ENCODE peak calls at places on chromosomes 11 and 22, in four cellular contexts. A, X, R and N are unnamed samples.

GRCh38 chr11:58301576-58301975 is 33.5 kb upstream of the OR10W1 start:
- DNase-seq in A (no peak), X (no peak), R (no peak), N (no peak)

GRCh38 chr22:46070722-46071450 is 79.4 kb upstream of the PPARA start:
- DNase-seq in A (no peak), X (no peak), R (no peak), N (peak)

GRCh38 chr11:61080526-61080925 is 21.8 kb upstream of the CD5 start:
- DNase-seq in A (no peak), X (no peak), R (no peak), N (no peak)

GRCh38 chr11:77377734-77378133 is 76.2 kb upstream of the GDPD4 start:
- DNase-seq in A (no peak), X (no peak), R (no peak), N (no peak)

GRCh38 chr11:73012121-73012863 is 129.8 kb downstream of the FCHSD2 start:
- DNase-seq in A (no peak), X (no peak), R (no peak), N (no peak)

GRCh38 chr11:11450744-11451362 is 97.8 kb upstream of the CSNK2A3 start:
- DNase-seq in A (no peak), X (no peak), R (no peak), N (no peak)

GRCh38 chr22:32754413-32755041 is 47.0 kb upstream of the TIMP3 start:
- DNase-seq in A (no peak), X (no peak), R (peak), N (no peak)

GRCh38 chr11:24093410-24093809 is 403.4 kb upstream of the LUZP2 start:
- DNase-seq in A (no peak), X (no peak), R (no peak), N (no peak)

GRCh38 chr11:113241190-113242051 is 73.0 kb upstream of the TTC12 start:
- DNase-seq in A (no peak), X (no peak), R (no peak), N (no peak)

GRCh38 chr22:37469416-37470086 is 16.6 kb downstream of the MFNG start:
- DNase-seq in A (no peak), X (no peak), R (no peak), N (no peak)

GRCh38 chr22:20183823-20184222 is 33.0 kb upstream of the CCDC188 start:
- DNase-seq in A (no peak), X (no peak), R (no peak), N (no peak)

GRCh38 chr11:106076421-106076922 is 675 bp downstream of the KBTBD3 start:
- DNase-seq in A (no peak), X (no peak), R (no peak), N (no peak)

GRCh38 chr11:45887587-45887986 is 2.1 kb downstream of the MAPK8IP1 start:
- DNase-seq in A (no peak), X (no peak), R (no peak), N (no peak)

GRCh38 chr11:69009441-69010211 is 3.4 kb downstream of the MRGPRF start:
- DNase-seq in A (no peak), X (no peak), R (no peak), N (no peak)

GRCh38 chr11:77813256-77813655 is 7.3 kb downstream of the RSF1 start:
- DNase-seq in A (no peak), X (no peak), R (no peak), N (no peak)

GRCh38 chr22:25177226-25177625 is 22.4 kb upstream of the CRYBB3 start:
- DNase-seq in A (no peak), X (no peak), R (no peak), N (no peak)

GRCh38 chr11:128625766-128626165 is 38.4 kb upstream of the ETS1 start:
- DNase-seq in A (no peak), X (no peak), R (no peak), N (no peak)

GRCh38 chr22:22348127-22348814 is 103.7 kb downstream of the VPREB1 start:
- DNase-seq in A (no peak), X (no peak), R (peak), N (peak)

GRCh38 chr11:1542267-1542666 is 29.8 kb downstream of the DUSP8 start:
- DNase-seq in A (no peak), X (no peak), R (no peak), N (no peak)

GRCh38 chr11:69662021-69662698 is 13.0 kb downstream of the LTO1 start:
- DNase-seq in A (no peak), X (no peak), R (no peak), N (peak)

GRCh38 chr11:107999759-108000455 is 8.8 kb upstream of the CUL5 start:
- DNase-seq in A (peak), X (peak), R (peak), N (peak)

GRCh38 chr11:57213282-57214086 is 23.6 kb downstream of the APLNR start:
- DNase-seq in A (no peak), X (no peak), R (no peak), N (peak)

GRCh38 chr11:134636071-134636470 is 224.0 kb upstream of the B3GAT1 start:
- DNase-seq in A (no peak), X (no peak), R (no peak), N (no peak)

GRCh38 chr22:50361222-50361621 is 18.1 kb downstream of the PPP6R2 start:
- DNase-seq in A (no peak), X (no peak), R (no peak), N (no peak)

GRCh38 chr11:70397336-70397982 is 870 bp upstream of the CTTN start:
- DNase-seq in A (no peak), X (no peak), R (peak), N (peak)

GRCh38 chr11:93751001-93751400 is 9.5 kb downstream of the C11orf54 start:
- DNase-seq in A (no peak), X (no peak), R (no peak), N (no peak)

GRCh38 chr22:45537734-45538181 is 35.1 kb downstream of the FBLN1 start:
- DNase-seq in A (no peak), X (no peak), R (no peak), N (no peak)

GRCh38 chr11:4560462-4560861 is 15.5 kb downstream of the OR52M1 start:
- DNase-seq in A (no peak), X (no peak), R (no peak), N (no peak)

GRCh38 chr11:13337986-13338436 is 60.4 kb downstream of the BMAL1 start:
- DNase-seq in A (no peak), X (no peak), R (no peak), N (no peak)

GRCh38 chr11:5291207-5291838 is 10.4 kb downstream of the OR51B4 start:
- DNase-seq in A (peak), X (no peak), R (peak), N (no peak)

GRCh38 chr11:36455658-36456111 is 54.4 kb downstream of the TRAF6 start:
- DNase-seq in A (no peak), X (no peak), R (no peak), N (no peak)

GRCh38 chr11:1557904-1558831 is 13.9 kb downstream of the DUSP8 start:
- DNase-seq in A (no peak), X (no peak), R (no peak), N (no peak)

GRCh38 chr11:133529807-133530500 is 2.3 kb downstream of the OPCML start:
- DNase-seq in A (no peak), X (no peak), R (no peak), N (no peak)

GRCh38 chr22:48826546-48826945 is 1001.1 kb downstream of the BRD1 start:
- DNase-seq in A (no peak), X (no peak), R (no peak), N (no peak)

GRCh38 chr11:100735949-100736675 is 49.0 kb downstream of the ARHGAP42 start:
- DNase-seq in A (no peak), X (no peak), R (no peak), N (no peak)

GRCh38 chr11:100738701-100739100 is 51.6 kb downstream of the ARHGAP42 start:
- DNase-seq in A (no peak), X (no peak), R (no peak), N (no peak)

GRCh38 chr11:100740440-100740839 is 53.4 kb downstream of the ARHGAP42 start:
- DNase-seq in A (no peak), X (no peak), R (no peak), N (no peak)

GRCh38 chr11:100741866-100742625 is 55.0 kb downstream of the ARHGAP42 start:
- DNase-seq in A (no peak), X (no peak), R (no peak), N (no peak)

DNA sequence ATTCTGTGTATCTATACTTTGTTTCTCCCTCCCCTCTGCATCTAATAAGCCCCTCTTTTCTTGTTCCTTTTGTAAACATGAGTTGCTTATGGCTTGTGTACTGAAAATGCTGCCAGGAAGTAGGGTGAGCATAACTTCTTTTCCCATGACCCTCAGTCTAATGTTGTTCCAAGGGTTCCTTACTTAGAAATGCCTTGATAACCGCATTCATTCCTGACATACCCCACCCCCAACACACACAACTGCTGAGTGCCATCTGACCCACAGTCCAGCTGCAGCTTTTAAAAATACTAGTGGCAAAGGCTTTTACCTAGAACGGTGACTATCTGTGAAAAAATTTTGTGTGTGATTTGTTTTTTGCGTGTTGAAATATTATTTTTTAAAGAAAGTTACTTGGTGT is 52.5 kb downstream of the ARHGAP42 start:
- DNase-seq in A (no peak), X (no peak), R (peak), N (no peak)
- TF ChIP-seq ETV6 in A (no peak), X (no peak), R (no peak), N (no peak)

GRCh38 chr11:119493712-119494111 is 70.7 kb upstream of the THY1 start:
- DNase-seq in A (peak), X (no peak), R (no peak), N (peak)
- TF ChIP-seq ETV6 in A (no peak), X (no peak), R (no peak), N (peak)

GRCh38 chr22:44147821-44148574 is 32.7 kb upstream of the PARVG start:
- DNase-seq in A (no peak), X (no peak), R (no peak), N (peak)

GRCh38 chr22:44154431-44154942 is 26.2 kb upstream of the PARVG start:
- DNase-seq in A (no peak), X (peak), R (no peak), N (no peak)

GRCh38 chr22:44155115-44155514 is 25.6 kb upstream of the PARVG start:
- DNase-seq in A (no peak), X (no peak), R (no peak), N (no peak)

GRCh38 chr22:44153705-44154104 is 27.0 kb upstream of the PARVG start:
- DNase-seq in A (no peak), X (no peak), R (no peak), N (no peak)

GRCh38 chr22:44151661-44152060 is 29.1 kb upstream of the PARVG start:
- DNase-seq in A (no peak), X (no peak), R (no peak), N (no peak)
- TF ChIP-seq ETV6 in A (no peak), X (no peak), R (no peak), N (no peak)

GRCh38 chr11:124080319-124081001 is 34.8 kb upstream of the VWA5A start:
- DNase-seq in A (no peak), X (no peak), R (no peak), N (no peak)

GRCh38 chr11:124086447-124086846 is 28.8 kb upstream of the VWA5A start:
- DNase-seq in A (no peak), X (no peak), R (no peak), N (no peak)

GRCh38 chr11:124081496-124081895 is 33.8 kb upstream of the VWA5A start:
- DNase-seq in A (no peak), X (no peak), R (no peak), N (no peak)

GRCh38 chr11:124082371-124082770 is 32.9 kb upstream of the VWA5A start:
- DNase-seq in A (no peak), X (no peak), R (no peak), N (no peak)

DNA sequence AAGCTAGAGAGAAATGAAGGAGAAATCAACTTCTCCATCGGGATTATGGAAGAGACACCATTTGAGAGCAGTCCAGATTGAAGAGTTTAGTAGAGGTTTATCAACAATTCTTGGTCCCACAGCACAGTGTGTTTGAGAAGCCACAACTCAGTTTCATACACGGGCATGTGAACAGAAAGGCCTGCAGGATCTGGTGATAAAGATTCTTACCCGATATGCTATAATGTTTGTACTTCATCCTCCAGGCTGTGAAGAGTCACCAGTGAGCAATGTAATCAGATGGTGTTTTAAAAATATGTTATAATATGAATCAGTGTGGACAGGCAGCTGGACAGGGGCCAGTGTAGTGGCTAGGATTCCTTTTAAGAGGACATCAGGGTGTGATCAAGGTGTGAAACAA is 29.7 kb upstream of the VWA5A start:
- DNase-seq in A (no peak), X (no peak), R (no peak), N (no peak)
- TF ChIP-seq ETV6 in A (no peak), X (no peak), R (no peak), N (no peak)

DNA sequence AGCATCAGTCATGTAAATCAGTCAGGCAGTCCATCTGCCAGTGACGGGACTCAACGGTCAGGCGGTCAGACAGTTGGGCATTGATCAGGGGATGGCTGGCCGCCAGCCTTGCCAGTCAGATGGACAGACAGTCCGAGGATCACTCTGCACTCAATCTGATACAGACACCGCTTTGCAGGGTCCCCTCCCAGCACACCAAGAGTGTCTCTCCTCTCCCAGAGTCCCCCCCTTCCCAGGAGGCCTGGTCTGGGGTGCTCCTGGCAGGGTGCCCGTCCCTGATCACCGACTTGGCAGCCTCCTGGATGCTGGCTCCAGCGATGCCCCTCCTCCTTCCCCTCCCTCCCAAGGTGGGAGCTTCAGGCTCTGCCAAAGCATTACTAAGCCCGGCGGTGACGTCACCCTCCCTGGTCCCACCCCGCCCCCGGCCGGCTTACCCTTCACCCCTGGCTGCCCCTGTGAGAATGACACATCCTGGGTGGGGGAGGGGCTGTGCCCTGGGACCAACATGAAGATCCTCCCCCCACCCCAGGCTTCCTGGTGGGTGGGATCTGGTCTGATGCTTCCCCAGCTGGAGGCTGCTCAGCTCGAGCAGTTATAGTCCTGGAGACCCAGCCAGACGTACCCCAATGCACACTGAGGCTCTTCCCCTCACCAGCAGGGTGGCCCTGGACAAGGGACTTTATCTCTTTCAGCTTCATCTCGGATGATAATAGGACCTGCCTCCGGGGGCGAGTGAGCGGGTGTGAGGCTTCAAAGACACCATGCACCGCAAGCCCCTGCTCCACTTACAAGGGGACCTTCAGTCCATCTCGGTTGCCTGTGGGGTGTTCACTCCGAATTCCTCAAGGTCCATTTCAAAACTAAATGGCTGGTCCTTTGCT is 69.2 kb downstream of the CD82 start:
- DNase-seq in A (peak), X (no peak), R (no peak), N (peak)
- TF ChIP-seq ETV6 in A (no peak), X (no peak), R (no peak), N (no peak)

GRCh38 chr11:67699521-67699920 is 25.1 kb upstream of the ALDH3B2 start:
- DNase-seq in A (no peak), X (no peak), R (no peak), N (no peak)
- TF ChIP-seq ETV6 in A (no peak), X (no peak), R (no peak), N (no peak)